ENCODE peak calls at places on chromosome 14, in seven cellular contexts. One of them, this sample, is unnamed.
A peak's percentile ranks its signal among the peaks of the same experiment; 100 is the strongest.

GRCh38 chr14:56733396-56733795 is 76.9 kb downstream of the OTX2 start:
- DNase-seq in hippocampal formation: no peak
- DNase-seq in NCI-H2081 treated with DMSO at 0.1 percent for 48 hours: no peak
- DNase-seq in stimulated activated naive B cell treated with anti-CD40 and anti-IgM and Interleukin-4, amounts not matched to agents 10 μg/mL and 1 μg/mL and 100 μg/mL, for 72 hours: no peak
- DNase-seq in NAMALWA: no peak
- DNase-seq in stimulated activated CD8-positive, alpha-beta memory T cell treated with anti-CD3 and anti-CD28 coated beads, Interleukin-2, amount 100 ng/mL, for 1 hour: no peak
- DNase-seq in effector CD8-positive, alpha-beta T cell: no peak
- DNase-seq in this sample: no peak

GRCh38 chr14:48614003-48614402 is 938.6 kb upstream of the MDGA2 start:
- DNase-seq in hippocampal formation: no peak
- DNase-seq in NCI-H2081 treated with DMSO at 0.1 percent for 48 hours: no peak
- DNase-seq in stimulated activated naive B cell treated with anti-CD40 and anti-IgM and Interleukin-4, amounts not matched to agents 10 μg/mL and 1 μg/mL and 100 μg/mL, for 72 hours: no peak
- DNase-seq in NAMALWA: no peak
- DNase-seq in stimulated activated CD8-positive, alpha-beta memory T cell treated with anti-CD3 and anti-CD28 coated beads, Interleukin-2, amount 100 ng/mL, for 1 hour: no peak
- DNase-seq in effector CD8-positive, alpha-beta T cell: no peak
- DNase-seq in this sample: no peak

GRCh38 chr14:31486764-31487163 is 1.1 kb downstream of the GPR33 start:
- DNase-seq in hippocampal formation: no peak
- DNase-seq in NCI-H2081 treated with DMSO at 0.1 percent for 48 hours: no peak
- DNase-seq in stimulated activated naive B cell treated with anti-CD40 and anti-IgM and Interleukin-4, amounts not matched to agents 10 μg/mL and 1 μg/mL and 100 μg/mL, for 72 hours: no peak
- DNase-seq in NAMALWA: no peak
- DNase-seq in stimulated activated CD8-positive, alpha-beta memory T cell treated with anti-CD3 and anti-CD28 coated beads, Interleukin-2, amount 100 ng/mL, for 1 hour: no peak
- DNase-seq in effector CD8-positive, alpha-beta T cell: no peak
- DNase-seq in this sample: no peak

GRCh38 chr14:50095895-50096294 is 20.5 kb downstream of the VCPKMT start:
- DNase-seq in hippocampal formation: no peak
- DNase-seq in NCI-H2081 treated with DMSO at 0.1 percent for 48 hours: no peak
- DNase-seq in stimulated activated naive B cell treated with anti-CD40 and anti-IgM and Interleukin-4, amounts not matched to agents 10 μg/mL and 1 μg/mL and 100 μg/mL, for 72 hours: no peak
- DNase-seq in NAMALWA: no peak
- DNase-seq in stimulated activated CD8-positive, alpha-beta memory T cell treated with anti-CD3 and anti-CD28 coated beads, Interleukin-2, amount 100 ng/mL, for 1 hour: no peak
- DNase-seq in effector CD8-positive, alpha-beta T cell: no peak
- DNase-seq in this sample: no peak

GRCh38 chr14:97916100-97916499 is 1118.9 kb downstream of the VRK1 start:
- DNase-seq in hippocampal formation: no peak
- DNase-seq in NCI-H2081 treated with DMSO at 0.1 percent for 48 hours: no peak
- DNase-seq in stimulated activated naive B cell treated with anti-CD40 and anti-IgM and Interleukin-4, amounts not matched to agents 10 μg/mL and 1 μg/mL and 100 μg/mL, for 72 hours: no peak
- DNase-seq in NAMALWA: no peak
- DNase-seq in stimulated activated CD8-positive, alpha-beta memory T cell treated with anti-CD3 and anti-CD28 coated beads, Interleukin-2, amount 100 ng/mL, for 1 hour: no peak
- DNase-seq in effector CD8-positive, alpha-beta T cell: no peak
- DNase-seq in this sample: no peak

GRCh38 chr14:89720076-89720687 is 234.3 kb downstream of the EFCAB11 start:
- DNase-seq in hippocampal formation: no peak
- DNase-seq in NCI-H2081 treated with DMSO at 0.1 percent for 48 hours: no peak
- DNase-seq in stimulated activated naive B cell treated with anti-CD40 and anti-IgM and Interleukin-4, amounts not matched to agents 10 μg/mL and 1 μg/mL and 100 μg/mL, for 72 hours: no peak
- DNase-seq in NAMALWA: no peak
- DNase-seq in stimulated activated CD8-positive, alpha-beta memory T cell treated with anti-CD3 and anti-CD28 coated beads, Interleukin-2, amount 100 ng/mL, for 1 hour: no peak
- DNase-seq in effector CD8-positive, alpha-beta T cell: no peak
- DNase-seq in this sample: no peak

GRCh38 chr14:93959239-93960107 is 16.9 kb downstream of the ASB2 start:
- DNase-seq in hippocampal formation: no peak
- DNase-seq in NCI-H2081 treated with DMSO at 0.1 percent for 48 hours: no peak
- DNase-seq in stimulated activated naive B cell treated with anti-CD40 and anti-IgM and Interleukin-4, amounts not matched to agents 10 μg/mL and 1 μg/mL and 100 μg/mL, for 72 hours: peak; percentile 96
- DNase-seq in NAMALWA: peak; percentile 72
- DNase-seq in stimulated activated CD8-positive, alpha-beta memory T cell treated with anti-CD3 and anti-CD28 coated beads, Interleukin-2, amount 100 ng/mL, for 1 hour: peak; percentile 81
- DNase-seq in effector CD8-positive, alpha-beta T cell: peak; percentile 68
- DNase-seq in this sample: peak; percentile 98

GRCh38 chr14:68222154-68222553 is 402.6 kb downstream of the RAD51B start:
- DNase-seq in hippocampal formation: no peak
- DNase-seq in NCI-H2081 treated with DMSO at 0.1 percent for 48 hours: no peak
- DNase-seq in stimulated activated naive B cell treated with anti-CD40 and anti-IgM and Interleukin-4, amounts not matched to agents 10 μg/mL and 1 μg/mL and 100 μg/mL, for 72 hours: no peak
- DNase-seq in NAMALWA: no peak
- DNase-seq in stimulated activated CD8-positive, alpha-beta memory T cell treated with anti-CD3 and anti-CD28 coated beads, Interleukin-2, amount 100 ng/mL, for 1 hour: no peak
- DNase-seq in effector CD8-positive, alpha-beta T cell: no peak
- DNase-seq in this sample: no peak

GRCh38 chr14:74630881-74631690 is 19.0 kb upstream of the LTBP2 start:
- DNase-seq in hippocampal formation: no peak
- DNase-seq in NCI-H2081 treated with DMSO at 0.1 percent for 48 hours: no peak
- DNase-seq in stimulated activated naive B cell treated with anti-CD40 and anti-IgM and Interleukin-4, amounts not matched to agents 10 μg/mL and 1 μg/mL and 100 μg/mL, for 72 hours: no peak
- DNase-seq in NAMALWA: no peak
- DNase-seq in stimulated activated CD8-positive, alpha-beta memory T cell treated with anti-CD3 and anti-CD28 coated beads, Interleukin-2, amount 100 ng/mL, for 1 hour: no peak
- DNase-seq in effector CD8-positive, alpha-beta T cell: no peak
- DNase-seq in this sample: no peak

GRCh38 chr14:22390824-22391461 is 198.1 kb downstream of the DAD1 start:
- DNase-seq in hippocampal formation: no peak
- DNase-seq in NCI-H2081 treated with DMSO at 0.1 percent for 48 hours: no peak
- DNase-seq in stimulated activated naive B cell treated with anti-CD40 and anti-IgM and Interleukin-4, amounts not matched to agents 10 μg/mL and 1 μg/mL and 100 μg/mL, for 72 hours: peak; percentile 50
- DNase-seq in NAMALWA: no peak
- DNase-seq in stimulated activated CD8-positive, alpha-beta memory T cell treated with anti-CD3 and anti-CD28 coated beads, Interleukin-2, amount 100 ng/mL, for 1 hour: no peak
- DNase-seq in effector CD8-positive, alpha-beta T cell: no peak
- DNase-seq in this sample: peak; percentile 56

GRCh38 chr14:64293976-64294671 is at the start of gene ESR2:
- DNase-seq in hippocampal formation: no peak
- DNase-seq in NCI-H2081 treated with DMSO at 0.1 percent for 48 hours: no peak
- DNase-seq in stimulated activated naive B cell treated with anti-CD40 and anti-IgM and Interleukin-4, amounts not matched to agents 10 μg/mL and 1 μg/mL and 100 μg/mL, for 72 hours: peak; percentile 39
- DNase-seq in NAMALWA: no peak
- DNase-seq in stimulated activated CD8-positive, alpha-beta memory T cell treated with anti-CD3 and anti-CD28 coated beads, Interleukin-2, amount 100 ng/mL, for 1 hour: peak; percentile 2
- DNase-seq in effector CD8-positive, alpha-beta T cell: peak; percentile 26
- DNase-seq in this sample: no peak

GRCh38 chr14:100341301-100342031 is 18.3 kb downstream of the SLC25A47 start:
- DNase-seq in hippocampal formation: peak; percentile 7
- DNase-seq in NCI-H2081 treated with DMSO at 0.1 percent for 48 hours: no peak
- DNase-seq in stimulated activated naive B cell treated with anti-CD40 and anti-IgM and Interleukin-4, amounts not matched to agents 10 μg/mL and 1 μg/mL and 100 μg/mL, for 72 hours: peak; percentile 59
- DNase-seq in NAMALWA: peak; percentile 48
- DNase-seq in stimulated activated CD8-positive, alpha-beta memory T cell treated with anti-CD3 and anti-CD28 coated beads, Interleukin-2, amount 100 ng/mL, for 1 hour: no peak
- DNase-seq in effector CD8-positive, alpha-beta T cell: no peak
- DNase-seq in this sample: peak; percentile 80

GRCh38 chr14:36315159-36315853 is 5.1 kb downstream of the MBIP start:
- DNase-seq in hippocampal formation: no peak
- DNase-seq in NCI-H2081 treated with DMSO at 0.1 percent for 48 hours: no peak
- DNase-seq in stimulated activated naive B cell treated with anti-CD40 and anti-IgM and Interleukin-4, amounts not matched to agents 10 μg/mL and 1 μg/mL and 100 μg/mL, for 72 hours: no peak
- DNase-seq in NAMALWA: no peak
- DNase-seq in stimulated activated CD8-positive, alpha-beta memory T cell treated with anti-CD3 and anti-CD28 coated beads, Interleukin-2, amount 100 ng/mL, for 1 hour: no peak
- DNase-seq in effector CD8-positive, alpha-beta T cell: no peak
- DNase-seq in this sample: no peak

GRCh38 chr14:72781476-72782181 is 112.3 kb downstream of the DPF3 start:
- DNase-seq in hippocampal formation: no peak
- DNase-seq in NCI-H2081 treated with DMSO at 0.1 percent for 48 hours: no peak
- DNase-seq in stimulated activated naive B cell treated with anti-CD40 and anti-IgM and Interleukin-4, amounts not matched to agents 10 μg/mL and 1 μg/mL and 100 μg/mL, for 72 hours: no peak
- DNase-seq in NAMALWA: no peak
- DNase-seq in stimulated activated CD8-positive, alpha-beta memory T cell treated with anti-CD3 and anti-CD28 coated beads, Interleukin-2, amount 100 ng/mL, for 1 hour: no peak
- DNase-seq in effector CD8-positive, alpha-beta T cell: no peak
- DNase-seq in this sample: peak; percentile 7

GRCh38 chr14:52003324-52003723 is 14.0 kb downstream of the RTRAF start:
- DNase-seq in hippocampal formation: no peak
- DNase-seq in NCI-H2081 treated with DMSO at 0.1 percent for 48 hours: no peak
- DNase-seq in stimulated activated naive B cell treated with anti-CD40 and anti-IgM and Interleukin-4, amounts not matched to agents 10 μg/mL and 1 μg/mL and 100 μg/mL, for 72 hours: no peak
- DNase-seq in NAMALWA: no peak
- DNase-seq in stimulated activated CD8-positive, alpha-beta memory T cell treated with anti-CD3 and anti-CD28 coated beads, Interleukin-2, amount 100 ng/mL, for 1 hour: no peak
- DNase-seq in effector CD8-positive, alpha-beta T cell: no peak
- DNase-seq in this sample: no peak

GRCh38 chr14:100727565-100728240 is 1.0 kb downstream of the DLK1 start:
- DNase-seq in hippocampal formation: no peak
- DNase-seq in NCI-H2081 treated with DMSO at 0.1 percent for 48 hours: no peak
- DNase-seq in stimulated activated naive B cell treated with anti-CD40 and anti-IgM and Interleukin-4, amounts not matched to agents 10 μg/mL and 1 μg/mL and 100 μg/mL, for 72 hours: no peak
- DNase-seq in NAMALWA: no peak
- DNase-seq in stimulated activated CD8-positive, alpha-beta memory T cell treated with anti-CD3 and anti-CD28 coated beads, Interleukin-2, amount 100 ng/mL, for 1 hour: no peak
- DNase-seq in effector CD8-positive, alpha-beta T cell: no peak
- DNase-seq in this sample: no peak

This sample was measured in trophoblast cell.